ENCODE peak calls at places on chromosomes 2 and 18, in four cellular contexts. One of them, this sample, is unnamed.

GRCh38 chr2:104033399-104033798 is 820.5 kb upstream of the POU3F3 start:
- DNase-seq in PC-9: no peak
- DNase-seq in heart left ventricle: no peak
- DNase-seq in colonic mucosa: no peak
- DNase-seq in this sample: peak; percentile 7

GRCh38 chr2:67839242-67839641 is 223.6 kb downstream of the C1D start:
- DNase-seq in PC-9: no peak
- DNase-seq in heart left ventricle: no peak
- DNase-seq in colonic mucosa: no peak
- DNase-seq in this sample: no peak

GRCh38 chr18:76314496-76314895 is 180.5 kb downstream of the ZNF516 start:
- DNase-seq in PC-9: no peak
- DNase-seq in heart left ventricle: no peak
- DNase-seq in colonic mucosa: no peak
- DNase-seq in this sample: no peak

GRCh38 chr2:101479328-101479727 is 4.4 kb upstream of the RFX8 start:
- DNase-seq in PC-9: no peak
- DNase-seq in heart left ventricle: no peak
- DNase-seq in colonic mucosa: no peak
- DNase-seq in this sample: no peak

GRCh38 chr2:129747500-129748125 is 231.9 kb upstream of the RAB6C start:
- DNase-seq in PC-9: no peak
- DNase-seq in heart left ventricle: no peak
- DNase-seq in colonic mucosa: no peak
- DNase-seq in this sample: no peak

GRCh38 chr2:207042155-207042554 is 102.8 kb downstream of the CPO start:
- DNase-seq in PC-9: no peak
- DNase-seq in heart left ventricle: no peak
- DNase-seq in colonic mucosa: no peak
- DNase-seq in this sample: no peak

GRCh38 chr2:138121769-138122661 is 157.7 kb downstream of the HNMT start:
- DNase-seq in PC-9: peak; percentile 69
- DNase-seq in heart left ventricle: no peak
- DNase-seq in colonic mucosa: peak; percentile 49
- DNase-seq in this sample: peak; percentile 40

GRCh38 chr2:43941359-43941758 is 54.4 kb downstream of the LRPPRC start:
- DNase-seq in PC-9: no peak
- DNase-seq in heart left ventricle: no peak
- DNase-seq in colonic mucosa: no peak
- DNase-seq in this sample: no peak

GRCh38 chr2:205903549-205904129 is 182.3 kb downstream of the INO80D start:
- DNase-seq in PC-9: no peak
- DNase-seq in heart left ventricle: no peak
- DNase-seq in colonic mucosa: peak; percentile 78
- DNase-seq in this sample: peak; percentile 64

GRCh38 chr2:182170341-182170740 is 184.7 kb downstream of the PPP1R1C start:
- DNase-seq in PC-9: no peak
- DNase-seq in heart left ventricle: no peak
- DNase-seq in colonic mucosa: no peak
- DNase-seq in this sample: no peak

GRCh38 chr2:95034221-95034620 is 8.7 kb downstream of the MAL start:
- DNase-seq in PC-9: peak; percentile 94
- DNase-seq in heart left ventricle: no peak
- DNase-seq in colonic mucosa: no peak
- DNase-seq in this sample: no peak

GRCh38 chr2:117587310-117587709 is 227.2 kb upstream of the DDX18 start:
- DNase-seq in PC-9: no peak
- DNase-seq in heart left ventricle: no peak
- DNase-seq in colonic mucosa: no peak
- DNase-seq in this sample: no peak

GRCh38 chr18:40852406-40852805 is 1102.6 kb upstream of the PIK3C3 start:
- DNase-seq in PC-9: no peak
- DNase-seq in heart left ventricle: no peak
- DNase-seq in colonic mucosa: no peak
- DNase-seq in this sample: no peak

GRCh38 chr2:85400951-85401805 is 9.0 kb downstream of the CAPG start:
- DNase-seq in PC-9: no peak
- DNase-seq in heart left ventricle: no peak
- DNase-seq in colonic mucosa: no peak
- DNase-seq in this sample: no peak

GRCh38 chr18:56286775-56287174 is 351.6 kb downstream of the TXNL1 start:
- DNase-seq in PC-9: no peak
- DNase-seq in heart left ventricle: no peak
- DNase-seq in colonic mucosa: no peak
- DNase-seq in this sample: no peak

GRCh38 chr2:13114391-13114790 is 397.7 kb downstream of the TRIB2 start:
- DNase-seq in PC-9: no peak
- DNase-seq in heart left ventricle: no peak
- DNase-seq in colonic mucosa: no peak
- DNase-seq in this sample: no peak

GRCh38 chr2:67260348-67261277 is 136.5 kb upstream of the ETAA1 start:
- DNase-seq in PC-9: no peak
- DNase-seq in heart left ventricle: peak; percentile 86
- DNase-seq in colonic mucosa: peak; percentile 46
- DNase-seq in this sample: peak; percentile 29

GRCh38 chr2:19494241-19494640 is 135.8 kb upstream of the OSR1 start:
- DNase-seq in PC-9: no peak
- DNase-seq in heart left ventricle: no peak
- DNase-seq in colonic mucosa: no peak
- DNase-seq in this sample: no peak

GRCh38 chr2:237861875-237862527 is 2.6 kb downstream of the RAMP1 start:
- DNase-seq in PC-9: no peak
- DNase-seq in heart left ventricle: no peak
- DNase-seq in colonic mucosa: no peak
- DNase-seq in this sample: no peak

GRCh38 chr2:19235308-19235707 is 123.1 kb downstream of the OSR1 start:
- DNase-seq in PC-9: peak; percentile 61
- DNase-seq in heart left ventricle: no peak
- DNase-seq in colonic mucosa: no peak
- DNase-seq in this sample: no peak

GRCh38 chr2:73685770-73686438 is 43.7 kb upstream of the NAT8 start:
- DNase-seq in PC-9: peak; percentile 15
- DNase-seq in heart left ventricle: no peak
- DNase-seq in colonic mucosa: peak; percentile 72
- DNase-seq in this sample: no peak

GRCh38 chr18:62324917-62325805 is at the start of gene TNFRSF11A:
- DNase-seq in PC-9: no peak
- DNase-seq in heart left ventricle: peak; percentile 27
- DNase-seq in colonic mucosa: peak; percentile 80
- DNase-seq in this sample: peak; percentile 85

DNA sequence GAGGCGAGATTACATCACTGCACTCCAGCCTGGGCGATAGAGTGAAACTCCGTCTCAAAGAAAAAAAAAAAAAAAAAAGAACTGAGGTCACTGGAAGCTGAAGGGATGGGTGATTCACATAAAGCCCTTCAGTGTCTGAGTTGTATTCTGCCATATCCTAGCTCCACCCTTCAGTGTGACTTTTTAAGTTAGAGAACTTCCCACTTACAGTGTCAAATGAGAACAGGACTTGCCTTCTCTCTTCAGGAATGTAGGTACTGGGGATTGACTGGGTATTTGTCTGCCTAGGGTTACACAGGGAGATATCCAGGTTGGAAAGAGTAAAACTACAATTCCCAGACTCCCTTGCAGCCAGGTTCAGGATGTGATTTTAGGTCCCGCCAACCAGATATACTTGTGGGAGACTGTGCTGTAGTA is 37.9 kb downstream of the EHD3 start:
- DNase-seq in PC-9: no peak
- DNase-seq in heart left ventricle: no peak
- DNase-seq in colonic mucosa: no peak
- DNase-seq in this sample: no peak
- H3K4me1 ChIP-seq in PC-9: no peaks in the 10 kb centered on the region
- H3K4me1 ChIP-seq in heart left ventricle: no peaks in the 10 kb centered on the region
- H3K4me1 ChIP-seq in colonic mucosa: no peaks in the 10 kb centered on the region
- H3K4me1 ChIP-seq in this sample: no peaks in the 10 kb centered on the region

GRCh38 chr2:166181813-166182154 is 54.0 kb upstream of the SCN1A start:
- DNase-seq in PC-9: no peak
- DNase-seq in heart left ventricle: no peak
- DNase-seq in colonic mucosa: no peak
- DNase-seq in this sample: no peak

GRCh38 chr2:166180951-166181812 is 53.4 kb upstream of the SCN1A start:
- DNase-seq in PC-9: no peak
- DNase-seq in heart left ventricle: no peak
- DNase-seq in colonic mucosa: peak; percentile 45
- DNase-seq in this sample: peak; percentile 33

GRCh38 chr2:166173263-166173662 is 45.4 kb upstream of the SCN1A start:
- DNase-seq in PC-9: no peak
- DNase-seq in heart left ventricle: no peak
- DNase-seq in colonic mucosa: no peak
- DNase-seq in this sample: no peak

GRCh38 chr2:166184789-166185188 is 57.0 kb upstream of the SCN1A start:
- DNase-seq in PC-9: peak; percentile 49
- DNase-seq in heart left ventricle: no peak
- DNase-seq in colonic mucosa: no peak
- DNase-seq in this sample: no peak

DNA sequence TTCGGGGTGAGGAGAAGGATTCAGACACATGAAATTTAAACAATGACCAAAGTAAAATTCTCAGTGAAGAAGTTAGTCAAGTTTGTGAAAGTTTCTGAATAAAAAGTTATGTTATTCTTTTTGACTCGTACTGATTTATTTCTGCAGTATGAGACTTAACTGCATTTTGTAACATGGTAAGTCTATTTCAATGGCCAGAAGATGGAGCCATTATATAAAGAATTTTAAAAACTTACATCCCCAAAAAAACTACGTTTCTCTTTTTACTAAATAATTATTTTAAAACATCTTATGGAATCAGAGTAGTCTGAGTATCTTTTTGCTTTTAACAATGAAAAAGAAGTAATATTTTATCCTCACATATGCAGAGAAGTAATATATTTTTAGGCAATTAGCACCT is 51.4 kb upstream of the SCN1A start:
- DNase-seq in PC-9: no peak
- DNase-seq in heart left ventricle: no peak
- DNase-seq in colonic mucosa: no peak
- DNase-seq in this sample: no peak
- TF ChIP-seq CTCF in PC-9: peak; percentile 15
- TF ChIP-seq CTCF in heart left ventricle: no peak
- TF ChIP-seq CTCF in colonic mucosa: no peak
- TF ChIP-seq CTCF in this sample: no peak

GRCh38 chr2:4507706-4508105 is 804.3 kb downstream of the DCDC2C start:
- DNase-seq in PC-9: no peak
- DNase-seq in heart left ventricle: no peak
- DNase-seq in colonic mucosa: no peak
- DNase-seq in this sample: no peak
- H3K9me3 ChIP-seq in PC-9: no peaks in the 10 kb centered on the region
- H3K9me3 ChIP-seq in heart left ventricle: no peaks in the 10 kb centered on the region
- H3K9me3 ChIP-seq in colonic mucosa: no peaks in the 10 kb centered on the region
- H3K9me3 ChIP-seq in this sample: peaks cover 56% of the 10 kb centered on the region

GRCh38 chr18:54206447-54206846 is 18.0 kb downstream of the MBD2 start:
- DNase-seq in PC-9: no peak
- DNase-seq in heart left ventricle: no peak
- DNase-seq in colonic mucosa: no peak
- DNase-seq in this sample: no peak

GRCh38 chr18:54209471-54210180 is 14.8 kb downstream of the MBD2 start:
- DNase-seq in PC-9: no peak
- DNase-seq in heart left ventricle: no peak
- DNase-seq in colonic mucosa: no peak
- DNase-seq in this sample: no peak

GRCh38 chr18:54205951-54206350 is 18.5 kb downstream of the MBD2 start:
- DNase-seq in PC-9: no peak
- DNase-seq in heart left ventricle: no peak
- DNase-seq in colonic mucosa: no peak
- DNase-seq in this sample: no peak

GRCh38 chr18:54215069-54215468 is 9.4 kb downstream of the MBD2 start:
- DNase-seq in PC-9: no peak
- DNase-seq in heart left ventricle: no peak
- DNase-seq in colonic mucosa: no peak
- DNase-seq in this sample: no peak

DNA sequence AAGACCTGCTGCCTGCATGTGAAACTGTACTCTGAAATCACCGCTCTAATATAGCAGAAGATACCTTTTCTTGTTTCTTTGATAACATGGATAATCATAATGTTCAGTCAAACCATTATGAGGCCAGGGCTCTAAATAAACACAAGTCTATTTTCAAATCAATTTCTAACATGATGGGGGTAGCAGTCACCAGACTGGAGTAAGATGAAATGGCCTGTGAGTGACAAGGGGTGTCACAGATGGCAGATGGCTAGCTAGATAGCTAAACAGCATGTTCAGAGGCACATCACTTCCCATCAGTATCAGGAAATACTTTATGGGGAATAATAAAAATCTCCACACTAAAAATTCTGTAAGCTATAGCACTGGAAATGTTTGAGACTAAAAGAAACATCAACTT is 14.0 kb downstream of the MBD2 start:
- DNase-seq in PC-9: no peak
- DNase-seq in heart left ventricle: no peak
- DNase-seq in colonic mucosa: no peak
- DNase-seq in this sample: no peak
- H3K4me1 ChIP-seq in PC-9: no peaks in the 10 kb centered on the region
- H3K4me1 ChIP-seq in heart left ventricle: peaks cover 5% of the 10 kb centered on the region
- H3K4me1 ChIP-seq in colonic mucosa: peaks cover 5% of the 10 kb centered on the region
- H3K4me1 ChIP-seq in this sample: peaks cover 14% of the 10 kb centered on the region

GRCh38 chr2:69269330-69269729 is 117.7 kb downstream of the GFPT1 start:
- DNase-seq in PC-9: no peak
- DNase-seq in heart left ventricle: no peak
- DNase-seq in colonic mucosa: no peak
- DNase-seq in this sample: no peak

GRCh38 chr2:69275490-69275889 is 111.5 kb downstream of the GFPT1 start:
- DNase-seq in PC-9: no peak
- DNase-seq in heart left ventricle: no peak
- DNase-seq in colonic mucosa: no peak
- DNase-seq in this sample: no peak

GRCh38 chr2:69278366-69278765 is 108.7 kb downstream of the GFPT1 start:
- DNase-seq in PC-9: no peak
- DNase-seq in heart left ventricle: no peak
- DNase-seq in colonic mucosa: no peak
- DNase-seq in this sample: no peak

GRCh38 chr2:69271831-69272257 is 115.2 kb downstream of the GFPT1 start:
- DNase-seq in PC-9: no peak
- DNase-seq in heart left ventricle: no peak
- DNase-seq in colonic mucosa: no peak
- DNase-seq in this sample: no peak

GRCh38 chr2:69272803-69273471 is 114.1 kb downstream of the GFPT1 start:
- DNase-seq in PC-9: no peak
- DNase-seq in heart left ventricle: no peak
- DNase-seq in colonic mucosa: no peak
- DNase-seq in this sample: peak; percentile 22
- TF ChIP-seq CTCF in PC-9: no peak
- TF ChIP-seq CTCF in heart left ventricle: no peak
- TF ChIP-seq CTCF in colonic mucosa: no peak
- TF ChIP-seq CTCF in this sample: no peak

This sample was measured in mucosa of descending colon.